ENCODE peak calls at places on chromosomes 2 and 18, in seven cellular contexts. J is RCC 7860; Q is left cardiac atrium; W is posterior vena cava; S is stimulated activated CD4-positive, alpha-beta T cell treated with anti-CD3 and anti-CD28 coated beads, Interleukin-15, amount 100 ng/mL, for 1 hour; D is central memory CD4-positive, alpha-beta T cell; C is SW480. F is an unnamed sample.

GRCh38 chr2:96870631-96871255 is 863 bp upstream of the SEMA4C start:
- DNase-seq in J (no peak), Q (peak), W (no peak), S (no peak), D (peak), C (peak), F (no peak)

GRCh38 chr2:218230882-218231281 is 13.9 kb downstream of the ARPC2 start:
- DNase-seq in J (peak), Q (no peak), W (no peak), S (no peak), D (peak), C (peak), F (peak)

GRCh38 chr2:155310589-155310988 is 612.1 kb downstream of the KCNJ3 start:
- DNase-seq in J (peak), Q (no peak), W (no peak), S (no peak), D (no peak), C (peak), F (peak)

GRCh38 chr2:196176142-196176738 is 4.9 kb upstream of the STK17B start:
- DNase-seq in J (no peak), Q (no peak), W (no peak), S (peak), D (peak), C (no peak), F (no peak)

GRCh38 chr18:808502-808901 is 3.5 kb downstream of the YES1 start:
- DNase-seq in J (no peak), Q (no peak), W (no peak), S (no peak), D (no peak), C (no peak), F (no peak)

GRCh38 chr2:211802611-211803010 is 736.0 kb downstream of the ERBB4 start:
- DNase-seq in J (no peak), Q (no peak), W (no peak), S (no peak), D (no peak), C (no peak), F (no peak)

GRCh38 chr2:227010433-227010832 is 153.6 kb downstream of the COL4A4 start:
- DNase-seq in J (no peak), Q (no peak), W (no peak), S (no peak), D (no peak), C (no peak), F (no peak)

GRCh38 chr18:66346833-66347595 is 256.9 kb downstream of the CDH19 start:
- DNase-seq in J (no peak), Q (no peak), W (no peak), S (no peak), D (no peak), C (no peak), F (no peak)

GRCh38 chr2:73685770-73686438 is 43.7 kb upstream of the NAT8 start:
- DNase-seq in J (no peak), Q (no peak), W (no peak), S (no peak), D (no peak), C (no peak), F (no peak)